ENCODE peak calls at places on chromosome 12, in ten cellular contexts. M is upper lobe of right lung; Q is upper lobe of left lung; V is ovary; C is trophoblast cell; K is left ventricle myocardium inferior; X is SK-N-SH; T is mesenchymal stem cell; N is naive thymus-derived CD4-positive, alpha-beta T cell; H is left lung. J is an unnamed sample.
A peak's percentile ranks its signal among the peaks of the same experiment; 100 is the strongest.

GRCh38 chr12:119679490-119679889 is 11.6 kb downstream of the PRKAB1 start:
- DNase-seq in M (no peak), Q (no peak), V (no peak), C (no peak), K (no peak), X (no peak), T (no peak), N (no peak), H (no peak), J (no peak)

GRCh38 chr12:38392584-38393144 is 76.1 kb downstream of the ALG10B start:
- DNase-seq in M (no peak), Q (no peak), V (no peak), C (peak; percentile 99), K (no peak), X (no peak), T (no peak), N (no peak), H (no peak), J (no peak)

GRCh38 chr12:18578191-18578590 is 159.6 kb downstream of the PLCZ1 start:
- DNase-seq in M (no peak), Q (no peak), V (no peak), C (peak; percentile 19), K (no peak), X (no peak), T (peak; percentile 6), N (no peak), H (no peak), J (no peak)

GRCh38 chr12:12272869-12273268 is 6.0 kb upstream of the LRP6 start:
- DNase-seq in M (no peak), Q (no peak), V (no peak), C (no peak), K (no peak), X (no peak), T (peak; percentile 34), N (no peak), H (no peak), J (no peak)

GRCh38 chr12:18799140-18799446 is 61.2 kb downstream of the CAPZA3 start:
- DNase-seq in M (no peak), Q (no peak), V (no peak), C (no peak), K (no peak), X (no peak), T (no peak), N (no peak), H (no peak), J (no peak)

GRCh38 chr12:120175062-120175461 is 19.5 kb downstream of the GCN1 start:
- DNase-seq in M (no peak), Q (no peak), V (no peak), C (peak; percentile 31), K (no peak), X (no peak), T (no peak), N (no peak), H (no peak), J (no peak)

GRCh38 chr12:68374315-68374982 is 42.3 kb upstream of the MDM1 start:
- DNase-seq in M (no peak), Q (no peak), V (no peak), C (peak; percentile 38), K (no peak), X (no peak), T (no peak), N (no peak), H (no peak), J (peak; percentile 25)

GRCh38 chr12:2092890-2093289 is 40.1 kb downstream of the CACNA1C start:
- DNase-seq in M (peak; percentile 28), Q (no peak), V (no peak), C (peak; percentile 24), K (peak; percentile 61), X (no peak), T (no peak), N (no peak), H (no peak), J (no peak)

GRCh38 chr12:19048943-19049342 is 80.6 kb upstream of the PLEKHA5 start:
- DNase-seq in M (no peak), Q (no peak), V (no peak), C (no peak), K (no peak), X (no peak), T (no peak), N (no peak), H (no peak), J (peak; percentile 4)

GRCh38 chr12:50166776-50167025 is 468 bp downstream of the CERS5 start:
- DNase-seq in M (no peak), Q (no peak), V (no peak), C (no peak), K (peak; percentile 32), X (no peak), T (no peak), N (no peak), H (no peak), J (no peak)

GRCh38 chr12:4736048-4736447 is 15.8 kb downstream of the GALNT8 start:
- DNase-seq in M (no peak), Q (no peak), V (no peak), C (peak; percentile 63), K (no peak), X (no peak), T (no peak), N (no peak), H (no peak), J (no peak)

GRCh38 chr12:109870648-109871047 is 9.7 kb downstream of the GLTP start:
- DNase-seq in M (no peak), Q (no peak), V (no peak), C (no peak), K (no peak), X (no peak), T (peak; percentile 40), N (no peak), H (no peak), J (no peak)

GRCh38 chr12:29350080-29350479 is 30.9 kb downstream of the ERGIC2 start:
- DNase-seq in M (no peak), Q (no peak), V (no peak), C (no peak), K (no peak), X (peak; percentile 1), T (peak; percentile 30), N (no peak), H (no peak), J (no peak)

DNA sequence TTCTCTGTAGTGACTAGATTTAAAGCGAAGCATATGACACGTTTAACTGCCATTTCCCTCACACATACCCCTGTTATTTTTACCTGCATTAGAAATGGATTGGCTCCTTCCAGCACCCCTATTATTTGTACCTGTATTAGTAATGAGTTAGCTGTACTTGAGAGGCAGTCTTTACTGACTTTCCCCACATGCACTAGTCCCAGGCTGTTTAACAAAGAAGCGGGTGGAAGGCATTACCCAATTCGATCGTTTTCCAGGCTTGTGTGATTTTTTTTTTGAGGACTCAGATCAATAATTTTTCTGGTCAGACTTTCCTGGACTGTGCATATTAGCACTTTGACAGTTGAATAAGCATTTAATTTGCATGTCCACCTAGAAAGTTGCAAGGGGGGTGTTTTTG is 46.4 kb downstream of the RAD52 start:
- DNase-seq in M (no peak), Q (no peak), V (no peak), C (no peak), K (no peak), X (no peak), T (no peak), N (no peak), H (no peak), J (no peak)
- H3K27ac ChIP-seq in M (no peak overlapping the region), Q (no peak overlapping the region), V (no peak overlapping the region), C (no peak overlapping the region), K (no peak overlapping the region), X (no peak overlapping the region), T (no peak overlapping the region), N (peak overlapping the region; percentile 9), H (no peak overlapping the region), J (no peak overlapping the region)

DNA sequence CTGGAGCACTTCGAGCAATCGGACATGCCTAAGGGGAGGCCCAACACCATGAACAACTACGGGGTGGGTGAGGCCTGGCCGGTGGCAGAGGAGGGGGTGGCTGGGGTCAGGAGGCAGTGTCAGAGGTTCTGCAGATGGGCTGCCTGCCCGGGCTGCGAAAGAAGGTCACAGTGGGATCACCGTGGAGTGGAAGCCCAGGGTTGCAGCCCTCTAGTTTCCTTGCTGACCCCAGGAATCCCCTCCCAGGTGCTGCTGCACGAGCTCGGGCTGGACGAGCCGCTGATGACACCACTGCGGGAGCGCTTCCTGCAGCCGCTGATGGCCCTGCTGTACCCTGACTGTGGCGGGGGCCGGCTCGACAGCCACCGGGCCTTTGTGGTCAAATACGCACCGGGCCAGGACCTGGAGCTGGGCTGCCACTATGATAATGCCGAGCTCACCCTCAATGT is 1.9 kb upstream of the ARL6IP4 start:
- DNase-seq in M (peak; percentile 63), Q (peak; percentile 81), V (no peak), C (no peak), K (no peak), X (no peak), T (no peak), N (no peak), H (peak; percentile 70), J (no peak)
- H3K4me1 ChIP-seq in M (peaks cover 57% of the 10 kb centered on the region), Q (peaks cover 53% of the 10 kb centered on the region), V (peaks cover 21% of the 10 kb centered on the region), C (peaks cover 27% of the 10 kb centered on the region), K (peaks cover 94% of the 10 kb centered on the region), X (peaks cover 49% of the 10 kb centered on the region), T (peaks cover 60% of the 10 kb centered on the region), N (peaks cover 41% of the 10 kb centered on the region), H (peaks cover 75% of the 10 kb centered on the region), J (peaks cover 45% of the 10 kb centered on the region)

DNA sequence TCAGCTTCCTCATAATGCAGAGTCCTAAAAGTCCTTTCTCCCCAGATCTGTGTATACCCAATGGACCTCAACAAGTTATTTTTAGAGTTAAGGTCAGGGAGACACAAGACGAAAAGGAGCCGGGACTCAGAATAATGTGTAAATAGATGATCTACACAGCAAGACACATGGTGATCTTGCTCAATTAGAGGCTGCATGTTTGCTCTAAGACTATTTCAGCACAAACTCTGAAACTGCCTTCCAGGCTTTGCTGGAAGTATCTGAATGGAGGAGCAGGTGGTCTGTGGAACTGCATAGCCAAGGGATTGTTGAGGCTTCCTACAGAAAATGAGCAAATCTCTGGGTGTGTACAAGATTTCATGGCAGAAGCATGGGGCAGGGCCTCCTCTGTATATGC is 80.8 kb downstream of the CRACR2A start:
- DNase-seq in M (no peak), Q (no peak), V (no peak), C (no peak), K (no peak), X (no peak), T (no peak), N (no peak), H (no peak), J (no peak)
- H3K27ac ChIP-seq in M (no peak overlapping the region), Q (no peak overlapping the region), V (no peak overlapping the region), C (no peak overlapping the region), K (no peak overlapping the region), X (no peak overlapping the region), T (no peak overlapping the region), N (no peak overlapping the region), H (no peak overlapping the region), J (no peak overlapping the region)

DNA sequence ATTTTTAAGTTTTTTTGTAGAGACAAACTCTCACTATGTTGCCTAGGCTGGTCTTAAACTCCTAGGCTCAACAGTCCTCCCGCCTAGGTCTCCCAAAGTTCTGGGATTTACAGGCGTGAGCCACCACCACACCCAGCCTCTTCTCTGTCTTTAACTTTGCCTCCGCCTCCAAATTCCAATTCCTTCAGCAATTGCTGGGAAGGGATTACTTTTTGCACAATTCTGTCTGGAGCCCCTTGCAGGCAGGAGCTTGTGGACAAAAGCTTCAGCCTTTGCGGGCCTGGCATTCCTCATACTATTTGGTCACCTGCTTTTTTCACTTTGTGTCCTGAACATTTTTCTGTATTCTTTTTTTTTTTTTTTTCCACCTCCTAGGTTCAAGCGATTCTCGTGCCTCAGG is 26.0 kb downstream of the SH2B3 start:
- DNase-seq in M (no peak), Q (no peak), V (no peak), C (peak; percentile 46), K (no peak), X (no peak), T (peak; percentile 55), N (no peak), H (no peak), J (no peak)
- H3K4me1 ChIP-seq in M (peaks cover 85% of the 10 kb centered on the region), Q (peaks cover 90% of the 10 kb centered on the region), V (peaks cover 17% of the 10 kb centered on the region), C (no peaks in the 10 kb centered on the region), K (peaks cover 100% of the 10 kb centered on the region), X (peaks cover 31% of the 10 kb centered on the region), T (peaks cover 64% of the 10 kb centered on the region), N (peaks cover 91% of the 10 kb centered on the region), H (peaks cover 100% of the 10 kb centered on the region), J (peaks cover 94% of the 10 kb centered on the region)

GRCh38 chr12:117486840-117487659 is 125.6 kb upstream of the NOS1 start:
- DNase-seq in M (no peak), Q (peak; percentile 1), V (no peak), C (peak; percentile 88), K (no peak), X (no peak), T (peak; percentile 17), N (no peak), H (no peak), J (no peak)
- H3K27ac ChIP-seq in M (no peak overlapping the region), Q (no peak overlapping the region), V (no peak overlapping the region), C (no peak overlapping the region), K (no peak overlapping the region), X (peak overlapping the region; percentile 49), T (peak overlapping the region; percentile 16), N (no peak overlapping the region), H (no peak overlapping the region), J (no peak overlapping the region)

J was measured in effector memory CD4-positive, alpha-beta T cell.